ENCODE peak calls at places on chromosome 4, in ten cellular contexts. P is stomach, L is breast epithelium, F is psoas muscle, C is GM23248, H is WERI-Rb-1, Y is lower lobe of right lung, Z is endothelial cell of umbilical vein, V is T-helper 17 cell, Q is body of pancreas. W is an unnamed sample. For H3K9me3, the result is how much of the 10 kb centered on the place peaks cover.

GRCh38 chr4:42460043-42460442 is 62.8 kb downstream of the SHISA3 start:
- DNase-seq in P (peak), L (no peak), F (no peak), C (no peak), H (no peak), Y (no peak), Z (no peak), V (no peak), Q (peak), W (no peak)

GRCh38 chr4:141571368-141571767 is 65.0 kb upstream of the IL15 start:
- DNase-seq in P (no peak), L (no peak), F (no peak), C (peak), H (no peak), Y (no peak), Z (no peak), V (no peak), Q (no peak), W (no peak)

GRCh38 chr4:3255611-3256186 is 6.7 kb downstream of the MSANTD1 start:
- DNase-seq in P (no peak), L (peak), F (peak), C (no peak), H (peak), Y (no peak), Z (no peak), V (no peak), Q (no peak), W (no peak)

GRCh38 chr4:24211821-24212220 is 322.0 kb upstream of the PPARGC1A start:
- DNase-seq in P (no peak), L (no peak), F (no peak), C (peak), H (no peak), Y (no peak), Z (no peak), V (no peak), Q (no peak), W (no peak)

GRCh38 chr4:185119927-185120630 is 23.0 kb upstream of the SLC25A4 start:
- DNase-seq in P (no peak), L (no peak), F (no peak), C (no peak), H (no peak), Y (no peak), Z (no peak), V (no peak), Q (no peak), W (no peak)

GRCh38 chr4:24666816-24667477 is 82.6 kb upstream of the DHX15 start:
- DNase-seq in P (no peak), L (no peak), F (no peak), C (no peak), H (no peak), Y (no peak), Z (no peak), V (no peak), Q (no peak), W (no peak)

GRCh38 chr4:53313510-53313909 is 52.4 kb downstream of the SCFD2 start:
- DNase-seq in P (no peak), L (no peak), F (no peak), C (no peak), H (peak), Y (no peak), Z (no peak), V (no peak), Q (no peak), W (no peak)

GRCh38 chr4:2450394-2451035 is 18.4 kb upstream of the RNF4 start:
- DNase-seq in P (no peak), L (no peak), F (peak), C (no peak), H (no peak), Y (no peak), Z (no peak), V (no peak), Q (no peak), W (no peak)

GRCh38 chr4:121726642-121727268 is 30.0 kb upstream of the ANXA5 start:
- DNase-seq in P (no peak), L (no peak), F (no peak), C (peak), H (peak), Y (no peak), Z (peak), V (no peak), Q (no peak), W (no peak)

GRCh38 chr4:110850461-110851447 is 227.9 kb upstream of the PITX2 start:
- DNase-seq in P (no peak), L (no peak), F (peak), C (no peak), H (peak), Y (no peak), Z (no peak), V (no peak), Q (peak), W (no peak)

GRCh38 chr4:76308548-76308947 is 2.0 kb downstream of the STBD1 start:
- DNase-seq in P (peak), L (no peak), F (peak), C (no peak), H (no peak), Y (no peak), Z (no peak), V (no peak), Q (peak), W (no peak)

GRCh38 chr4:76312457-76312856 is 5.9 kb downstream of the STBD1 start:
- DNase-seq in P (no peak), L (no peak), F (no peak), C (no peak), H (no peak), Y (no peak), Z (no peak), V (no peak), Q (no peak), W (no peak)

GRCh38 chr4:76310683-76311082 is 4.2 kb downstream of the STBD1 start:
- DNase-seq in P (no peak), L (no peak), F (no peak), C (no peak), H (peak), Y (no peak), Z (no peak), V (no peak), Q (no peak), W (no peak)

GRCh38 chr4:76309939-76310549 is 3.5 kb downstream of the STBD1 start:
- DNase-seq in P (no peak), L (no peak), F (no peak), C (no peak), H (no peak), Y (no peak), Z (no peak), V (no peak), Q (no peak), W (no peak)

GRCh38 chr4:76311896-76312331 is 5.4 kb downstream of the STBD1 start:
- DNase-seq in P (no peak), L (no peak), F (peak), C (peak), H (no peak), Y (no peak), Z (no peak), V (no peak), Q (no peak), W (no peak)
- H3K9me3 ChIP-seq in P (under half), L (under half), F (under half), C (under half), H (under half), Y (under half), Z (under half), V (under half), Q (under half), W (under half)

DNA sequence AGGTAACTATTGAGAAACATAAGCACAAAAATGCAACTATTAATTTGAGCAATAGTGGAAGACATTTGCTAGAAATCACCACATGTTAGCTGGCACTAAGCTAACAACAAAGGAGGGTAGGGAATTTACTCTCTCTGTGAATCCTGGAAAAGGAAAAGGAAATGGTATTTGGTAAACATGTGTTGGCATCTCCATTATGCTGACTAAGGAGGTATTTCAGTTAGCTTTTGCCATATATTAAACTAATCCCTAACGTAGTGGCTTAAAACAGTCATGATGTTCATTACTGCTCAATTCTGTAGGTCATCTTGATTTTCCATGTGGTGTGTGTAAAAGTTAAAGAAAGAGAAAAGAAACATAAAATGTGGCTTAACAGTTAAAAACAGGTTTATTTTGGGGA is 1686.5 kb upstream of the PCDH7 start:
- DNase-seq in P (no peak), L (no peak), F (no peak), C (no peak), H (no peak), Y (no peak), Z (no peak), V (no peak), Q (no peak), W (no peak)
- H3K9me3 ChIP-seq in P (under half), L (under half), F (under half), C (under half), H (under half), Y (under half), Z (under half), V (under half), Q (under half), W (under half)

GRCh38 chr4:36237366-36238353 is 6.7 kb downstream of the ARAP2 start:
- DNase-seq in P (no peak), L (no peak), F (no peak), C (no peak), H (no peak), Y (no peak), Z (no peak), V (no peak), Q (no peak), W (no peak)
- H3K9me3 ChIP-seq in P (under half), L (under half), F (under half), C (under half), H (under half), Y (under half), Z (under half), V (under half), Q (under half), W (under half)

GRCh38 chr4:33696066-33696465 is 2548.2 kb downstream of the ARAP2 start:
- DNase-seq in P (no peak), L (no peak), F (no peak), C (peak), H (no peak), Y (no peak), Z (no peak), V (no peak), Q (no peak), W (no peak)
- H3K9me3 ChIP-seq in P (under half), L (under half), F (under half), C (under half), H (under half), Y (under half), Z (under half), V (under half), Q (under half), W (under half)

W was measured in naive thymus-derived CD4-positive, alpha-beta T cell.